ENCODE peak calls at places on chromosomes 13 and 19, in seven cellular contexts. P is MCF 10A; Z is nephron progenitor cell; H is brain microvascular endothelial cell; R is WERI-Rb-1; S is CD4-positive, alpha-beta T cell; Q is psoas muscle. T is an unnamed sample.
A peak's percentile ranks its signal among the peaks of the same experiment; 100 is the strongest.

GRCh38 chr13:68759617-68760016 is 1348.0 kb upstream of the ATXN8OS start:
- DNase-seq in P (no peak), Z (no peak), H (no peak), R (no peak), S (no peak), Q (no peak), T (no peak)

GRCh38 chr19:44582581-44583265 is 30.6 kb upstream of the IGSF23 start:
- DNase-seq in P (peak; percentile 55), Z (peak; percentile 48), H (no peak), R (peak; percentile 53), S (no peak), Q (no peak), T (no peak)

GRCh38 chr19:5035105-5035761 is 66.3 kb downstream of the KDM4B start:
- DNase-seq in P (no peak), Z (no peak), H (no peak), R (no peak), S (no peak), Q (peak; percentile 76), T (no peak)

GRCh38 chr13:58869566-58869965 is 1238.0 kb downstream of the PCDH17 start:
- DNase-seq in P (no peak), Z (no peak), H (no peak), R (no peak), S (no peak), Q (no peak), T (no peak)

GRCh38 chr19:49855676-49856573 is 5.0 kb downstream of the PTOV1 start:
- DNase-seq in P (no peak), Z (no peak), H (no peak), R (no peak), S (no peak), Q (no peak), T (no peak)

GRCh38 chr19:5138606-5139594 is 170.0 kb downstream of the KDM4B start:
- DNase-seq in P (peak; percentile 77), Z (no peak), H (peak; percentile 94), R (no peak), S (peak; percentile 69), Q (peak; percentile 66), T (no peak)

GRCh38 chr13:44399045-44399444 is 25.4 kb downstream of the SERP2 start:
- DNase-seq in P (no peak), Z (no peak), H (no peak), R (no peak), S (no peak), Q (no peak), T (no peak)

GRCh38 chr13:40933508-40933907 is 85.6 kb downstream of the ELF1 start:
- DNase-seq in P (no peak), Z (no peak), H (no peak), R (no peak), S (no peak), Q (no peak), T (no peak)

GRCh38 chr13:102878491-102878890 is 32.7 kb downstream of the ERCC5 start:
- DNase-seq in P (no peak), Z (no peak), H (peak; percentile 29), R (no peak), S (no peak), Q (no peak), T (no peak)

GRCh38 chr13:94251801-94252200 is 227.7 kb downstream of the DCT start:
- DNase-seq in P (no peak), Z (no peak), H (peak; percentile 11), R (no peak), S (no peak), Q (peak; percentile 59), T (no peak)

GRCh38 chr19:17938092-17938845 is 5.5 kb downstream of the CCDC124 start:
- DNase-seq in P (peak; percentile 90), Z (peak; percentile 86), H (peak; percentile 91), R (peak; percentile 78), S (peak; percentile 81), Q (peak; percentile 88), T (peak; percentile 81)

GRCh38 chr19:49862411-49863253 is 4.7 kb downstream of the PNKP start:
- DNase-seq in P (no peak), Z (peak; percentile 53), H (no peak), R (peak; percentile 76), S (no peak), Q (peak; percentile 61), T (no peak)

GRCh38 chr13:79810671-79811070 is 329.7 kb downstream of the NDFIP2 start:
- DNase-seq in P (no peak), Z (no peak), H (peak; percentile 29), R (no peak), S (no peak), Q (no peak), T (no peak)

GRCh38 chr19:4877753-4878490 is 10.5 kb upstream of the PLIN3 start:
- DNase-seq in P (peak; percentile 22), Z (peak; percentile 38), H (no peak), R (no peak), S (no peak), Q (peak; percentile 94), T (no peak)

GRCh38 chr19:1513492-1514294 is 874 bp upstream of the ADAMTSL5 start:
- DNase-seq in P (peak; percentile 62), Z (peak; percentile 35), H (no peak), R (peak; percentile 55), S (peak; percentile 63), Q (peak; percentile 84), T (no peak)

GRCh38 chr19:18346091-18346490 is 5.7 kb downstream of the PGPEP1 start:
- DNase-seq in P (peak; percentile 72), Z (no peak), H (no peak), R (no peak), S (no peak), Q (no peak), T (no peak)

GRCh38 chr19:16351133-16351809 is 26.6 kb downstream of the KLF2 start:
- DNase-seq in P (peak; percentile 26), Z (no peak), H (no peak), R (no peak), S (no peak), Q (no peak), T (no peak)

GRCh38 chr13:23020246-23020843 is 160.4 kb upstream of the SGCG start:
- DNase-seq in P (peak; percentile 46), Z (peak; percentile 45), H (peak; percentile 53), R (peak; percentile 57), S (peak; percentile 6), Q (no peak), T (no peak)

GRCh38 chr13:90448466-90449037 is 898.9 kb upstream of the MIR17HG start:
- DNase-seq in P (no peak), Z (no peak), H (no peak), R (no peak), S (no peak), Q (no peak), T (no peak)

GRCh38 chr19:38529610-38530009 is 88.1 kb downstream of the MAP4K1 start:
- DNase-seq in P (no peak), Z (no peak), H (no peak), R (peak; percentile 79), S (no peak), Q (no peak), T (no peak)

GRCh38 chr19:38528931-38529330 is 88.8 kb downstream of the MAP4K1 start:
- DNase-seq in P (no peak), Z (no peak), H (no peak), R (no peak), S (no peak), Q (no peak), T (no peak)

GRCh38 chr19:38526430-38526829 is 91.3 kb downstream of the MAP4K1 start:
- DNase-seq in P (no peak), Z (no peak), H (no peak), R (no peak), S (no peak), Q (no peak), T (no peak)

GRCh38 chr19:38527466-38528136 is 90.2 kb downstream of the MAP4K1 start:
- DNase-seq in P (no peak), Z (peak; percentile 30), H (no peak), R (peak; percentile 27), S (no peak), Q (no peak), T (no peak)

GRCh38 chr19:38528213-38528755 is 89.5 kb downstream of the MAP4K1 start:
- DNase-seq in P (no peak), Z (no peak), H (no peak), R (no peak), S (no peak), Q (no peak), T (no peak)
- TF ChIP-seq CTCF in P (no peak), Z (no peak), H (no peak), R (no peak), S (no peak), Q (no peak), T (no peak)

DNA sequence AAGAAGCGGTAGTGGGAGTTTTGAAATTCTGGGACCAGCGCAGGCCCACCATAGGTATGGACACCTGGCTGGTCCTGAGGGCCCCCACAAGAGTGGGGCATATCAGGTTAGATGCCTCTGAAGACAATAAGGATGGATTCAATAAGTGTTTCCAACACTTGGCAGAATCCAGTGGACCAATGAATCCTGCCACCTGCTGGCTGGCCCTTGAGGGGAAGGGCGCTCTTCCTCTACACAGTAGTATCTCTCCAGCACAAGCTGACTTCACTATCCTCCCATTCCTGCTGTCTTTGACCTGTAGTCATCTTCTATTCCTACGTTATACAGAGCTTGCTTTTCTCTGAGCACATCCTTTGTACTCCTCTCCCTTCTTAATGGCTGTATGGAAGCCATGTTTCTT is 199.7 kb upstream of the TSHZ3 start:
- DNase-seq in P (no peak), Z (peak; percentile 20), H (peak; percentile 2), R (peak; percentile 48), S (no peak), Q (no peak), T (no peak)
- TF ChIP-seq CTCF in P (no peak), Z (peak; percentile 55), H (peak; percentile 42), R (peak; percentile 86), S (no peak), Q (peak; percentile 36), T (peak; percentile 62)

DNA sequence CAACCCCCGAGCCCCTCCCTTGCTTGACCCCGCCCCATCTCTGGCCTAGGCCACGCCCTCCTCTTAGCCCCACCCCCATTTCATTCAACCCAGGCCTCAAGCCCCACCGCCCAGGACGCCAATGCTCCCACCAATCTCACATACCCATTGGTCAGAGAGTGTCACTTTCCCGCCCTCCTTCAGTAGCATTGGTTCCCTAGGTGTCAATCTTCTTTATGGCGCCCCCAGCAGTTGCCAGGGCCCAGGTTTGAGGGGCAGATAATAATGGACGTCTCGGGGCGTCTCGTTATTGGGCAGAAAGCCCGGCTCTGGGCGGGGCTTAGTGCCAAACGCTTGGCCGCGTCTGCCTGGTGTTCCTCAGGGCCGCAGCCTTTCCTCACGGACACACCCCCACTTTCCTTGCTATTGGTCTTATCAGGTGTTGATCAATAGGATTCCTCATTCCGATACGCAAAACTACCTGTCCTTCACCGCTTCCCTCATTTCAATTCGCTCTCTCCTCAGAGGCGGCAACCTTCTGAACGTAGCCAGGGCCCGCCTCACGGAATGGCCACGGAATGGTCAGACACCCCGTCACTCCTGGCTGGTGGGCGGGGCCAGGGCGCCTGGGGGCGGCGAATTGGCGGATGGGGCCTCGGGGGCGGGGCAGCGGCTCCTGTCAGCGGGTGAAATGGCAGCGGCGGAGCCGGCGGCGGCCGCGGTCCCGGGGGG is at the start of gene EVI5L:
- DNase-seq in P (peak; percentile 100), Z (peak; percentile 100), H (peak; percentile 100), R (peak; percentile 99), S (peak; percentile 99), Q (peak; percentile 99), T (peak; percentile 99)
- TF ChIP-seq CTCF in P (no peak), Z (no peak), H (no peak), R (no peak), S (no peak), Q (no peak), T (no peak)

DNA sequence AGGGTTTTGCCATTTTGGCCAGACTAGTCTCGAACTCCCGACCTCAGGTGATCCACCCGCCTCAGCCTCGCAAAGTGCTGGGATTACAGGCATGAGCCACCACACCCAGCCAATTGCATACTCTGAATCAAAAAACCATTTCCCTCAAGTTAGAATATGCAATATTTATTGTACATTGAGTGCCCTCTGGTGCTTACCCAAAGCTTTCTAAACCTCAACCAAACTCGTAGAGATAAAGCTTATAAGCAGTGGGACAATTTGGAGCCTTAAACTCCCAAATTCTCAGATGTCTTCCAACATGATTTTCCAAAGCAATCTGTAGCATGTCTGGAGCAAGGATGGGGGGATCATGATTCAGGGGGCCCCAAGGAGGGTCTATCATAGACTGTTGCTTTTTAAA is 22.4 kb downstream of the RFXAP start:
- DNase-seq in P (no peak), Z (no peak), H (no peak), R (no peak), S (no peak), Q (no peak), T (no peak)
- TF ChIP-seq CTCF in P (no peak), Z (no peak), H (no peak), R (no peak), S (no peak), Q (no peak), T (no peak)

T was measured in type B pancreatic cell.